ENCODE peak calls at places on chromosomes 2 and 18, in eight cellular contexts. L is breast epithelium; I is T-helper 1 cell; P is T-helper 2 cell; R is SIG-M5; V is CD4-positive, alpha-beta T cell; Z is thyroid gland; O is HFF-Myc. K is an unnamed sample.

GRCh38 chr2:40192864-40193669 is 258.8 kb downstream of the SLC8A1 start:
- DNase-seq in L (no peak), I (no peak), P (no peak), R (no peak), V (no peak), Z (no peak), O (no peak), K (no peak)

GRCh38 chr2:17857016-17857415 is 21.5 kb upstream of the KCNS3 start:
- DNase-seq in L (no peak), I (no peak), P (no peak), R (no peak), V (no peak), Z (no peak), O (no peak), K (no peak)

GRCh38 chr2:231297108-231297908 is 98.2 kb upstream of the B3GNT7 start:
- DNase-seq in L (no peak), I (no peak), P (no peak), R (no peak), V (no peak), Z (peak), O (no peak), K (peak)

GRCh38 chr2:148906136-148906535 is 31.1 kb downstream of the KIF5C start:
- DNase-seq in L (no peak), I (no peak), P (no peak), R (no peak), V (no peak), Z (no peak), O (no peak), K (no peak)

GRCh38 chr18:56748698-56749268 is 97.6 kb downstream of the WDR7 start:
- DNase-seq in L (no peak), I (no peak), P (no peak), R (no peak), V (no peak), Z (no peak), O (peak), K (no peak)

GRCh38 chr18:62526098-62527025 is 3.5 kb downstream of the ZCCHC2 start:
- DNase-seq in L (peak), I (peak), P (peak), R (no peak), V (peak), Z (peak), O (no peak), K (peak)

GRCh38 chr2:174596994-174597346 is 634 bp downstream of the WIPF1 start:
- DNase-seq in L (no peak), I (no peak), P (no peak), R (no peak), V (no peak), Z (no peak), O (no peak), K (no peak)

GRCh38 chr2:112706170-112706664 is 14.6 kb upstream of the NT5DC4 start:
- DNase-seq in L (no peak), I (no peak), P (peak), R (peak), V (peak), Z (no peak), O (no peak), K (peak)

GRCh38 chr2:110106642-110107041 is 9.0 kb downstream of the MALL start:
- DNase-seq in L (no peak), I (no peak), P (no peak), R (no peak), V (no peak), Z (peak), O (no peak), K (no peak)

GRCh38 chr2:16400127-16400623 is 265.5 kb downstream of the CYRIA start:
- DNase-seq in L (no peak), I (no peak), P (no peak), R (no peak), V (no peak), Z (peak), O (no peak), K (no peak)

GRCh38 chr2:29084561-29084960 is 10.2 kb upstream of the PCARE start:
- DNase-seq in L (no peak), I (no peak), P (no peak), R (no peak), V (no peak), Z (no peak), O (no peak), K (no peak)

GRCh38 chr2:217444509-217444908 is 558.3 kb downstream of the TNS1 start:
- DNase-seq in L (no peak), I (no peak), P (no peak), R (no peak), V (no peak), Z (no peak), O (no peak), K (no peak)

GRCh38 chr2:238120463-238121298 is 17.8 kb upstream of the KLHL30 start:
- DNase-seq in L (no peak), I (no peak), P (no peak), R (no peak), V (no peak), Z (no peak), O (no peak), K (no peak)

GRCh38 chr2:1915196-1915595 is 170.9 kb upstream of the PXDN start:
- DNase-seq in L (no peak), I (no peak), P (no peak), R (no peak), V (no peak), Z (peak), O (no peak), K (no peak)

GRCh38 chr18:48446582-48447225 is 37.5 kb upstream of the ZBTB7C start:
- DNase-seq in L (peak), I (peak), P (peak), R (peak), V (peak), Z (peak), O (no peak), K (peak)

GRCh38 chr2:237122214-237122666 is 36.6 kb downstream of the COPS8 start:
- DNase-seq in L (no peak), I (no peak), P (peak), R (no peak), V (peak), Z (peak), O (peak), K (peak)

GRCh38 chr2:86102157-86102556 is 3.5 kb downstream of the POLR1A start:
- DNase-seq in L (no peak), I (no peak), P (no peak), R (no peak), V (no peak), Z (no peak), O (no peak), K (no peak)

GRCh38 chr2:75276093-75277055 is 77.1 kb upstream of the TACR1 start:
- DNase-seq in L (no peak), I (no peak), P (no peak), R (no peak), V (no peak), Z (no peak), O (no peak), K (no peak)

GRCh38 chr18:10033038-10033437 is 119.2 kb downstream of the VAPA start:
- DNase-seq in L (no peak), I (no peak), P (no peak), R (no peak), V (no peak), Z (no peak), O (no peak), K (no peak)

GRCh38 chr2:1995584-1995983 is 251.3 kb upstream of the PXDN start:
- DNase-seq in L (no peak), I (no peak), P (no peak), R (no peak), V (no peak), Z (no peak), O (no peak), K (no peak)

GRCh38 chr2:4662161-4662779 is 958.9 kb downstream of the DCDC2C start:
- DNase-seq in L (no peak), I (no peak), P (no peak), R (no peak), V (no peak), Z (no peak), O (no peak), K (no peak)

GRCh38 chr2:157744571-157745076 is 116.0 kb upstream of the ACVR1C start:
- DNase-seq in L (no peak), I (no peak), P (no peak), R (no peak), V (no peak), Z (no peak), O (no peak), K (no peak)